ENCODE peak calls at places on chromosomes 4 and X, in six cellular contexts. N is mammary epithelial cell, D is breast epithelium, M is uterus, A is lower lobe of right lung, J is heart left ventricle. U is an unnamed sample.

GRCh38 chrX:51047950-51048349 is 137.4 kb downstream of the BMP15 start:
- DNase-seq in N (no peak), D (no peak), M (no peak), A (no peak), J (no peak), U (no peak)

GRCh38 chrX:153845842-153846241 is 15.5 kb upstream of the PDZD4 start:
- DNase-seq in N (peak), D (no peak), M (no peak), A (no peak), J (no peak), U (peak)

GRCh38 chr4:48777739-48778138 is 2.3 kb downstream of the FRYL start:
- DNase-seq in N (no peak), D (no peak), M (no peak), A (no peak), J (no peak), U (no peak)

GRCh38 chr4:84691170-84691691 is 108.3 kb downstream of the CDS1 start:
- DNase-seq in N (peak), D (no peak), M (no peak), A (no peak), J (no peak), U (peak)

GRCh38 chrX:19389217-19389616 is 45.5 kb downstream of the PDHA1 start:
- DNase-seq in N (peak), D (no peak), M (no peak), A (no peak), J (no peak), U (no peak)

GRCh38 chr4:176718881-176719280 is 73.8 kb downstream of the VEGFC start:
- DNase-seq in N (no peak), D (no peak), M (no peak), A (no peak), J (no peak), U (no peak)

GRCh38 chrX:13495232-13495631 is 74.2 kb upstream of the EGFL6 start:
- DNase-seq in N (no peak), D (no peak), M (no peak), A (no peak), J (no peak), U (no peak)

GRCh38 chr4:181761130-181761529 is 482.1 kb upstream of the TENM3 start:
- DNase-seq in N (no peak), D (no peak), M (no peak), A (no peak), J (no peak), U (no peak)

GRCh38 chr4:186132577-186133277 is 28.2 kb downstream of the FAM149A start:
- DNase-seq in N (peak), D (no peak), M (no peak), A (no peak), J (no peak), U (no peak)

GRCh38 chr4:56330691-56331090 is 56.6 kb downstream of the AASDH start:
- DNase-seq in N (no peak), D (no peak), M (no peak), A (no peak), J (no peak), U (peak)

GRCh38 chrX:443676-444210 is 57.0 kb upstream of the PPP2R3B start:
- DNase-seq in N (no peak), D (no peak), M (no peak), A (no peak), J (no peak), U (no peak)

GRCh38 chrX:120238947-120239346 is 11.7 kb upstream of the ZBTB33 start:
- DNase-seq in N (no peak), D (no peak), M (no peak), A (no peak), J (no peak), U (peak)

GRCh38 chrX:83508526-83509245 is 596 bp downstream of the POU3F4 start:
- DNase-seq in N (no peak), D (no peak), M (no peak), A (no peak), J (no peak), U (no peak)

GRCh38 chr4:16686195-16686594 is 212.2 kb downstream of the LDB2 start:
- DNase-seq in N (no peak), D (no peak), M (no peak), A (no peak), J (no peak), U (peak)

GRCh38 chr4:128757712-128758111 is 51.8 kb upstream of the JADE1 start:
- DNase-seq in N (no peak), D (no peak), M (no peak), A (no peak), J (peak), U (peak)

GRCh38 chr4:134328741-134329140 is 127.2 kb upstream of the PABPC4L start:
- DNase-seq in N (no peak), D (no peak), M (no peak), A (no peak), J (no peak), U (no peak)

GRCh38 chr4:11698846-11699590 is 270.3 kb upstream of the HS3ST1 start:
- DNase-seq in N (peak), D (no peak), M (no peak), A (no peak), J (no peak), U (peak)

GRCh38 chrX:31319586-31319985 is 247.7 kb upstream of the FTHL17 start:
- DNase-seq in N (no peak), D (no peak), M (no peak), A (no peak), J (no peak), U (no peak)

GRCh38 chr4:828641-829271 is 2.8 kb upstream of the CPLX1 start:
- DNase-seq in N (no peak), D (no peak), M (no peak), A (peak), J (no peak), U (no peak)

GRCh38 chr4:128858875-128859696 is 49.6 kb downstream of the JADE1 start:
- DNase-seq in N (no peak), D (no peak), M (no peak), A (no peak), J (peak), U (peak)

GRCh38 chr4:76732246-76732645 is 165.7 kb downstream of the SOWAHB start:
- DNase-seq in N (no peak), D (no peak), M (no peak), A (no peak), J (no peak), U (no peak)

GRCh38 chr4:119510750-119511149 is 117.9 kb downstream of the PDE5A start:
- DNase-seq in N (no peak), D (no peak), M (no peak), A (no peak), J (no peak), U (peak)

DNA sequence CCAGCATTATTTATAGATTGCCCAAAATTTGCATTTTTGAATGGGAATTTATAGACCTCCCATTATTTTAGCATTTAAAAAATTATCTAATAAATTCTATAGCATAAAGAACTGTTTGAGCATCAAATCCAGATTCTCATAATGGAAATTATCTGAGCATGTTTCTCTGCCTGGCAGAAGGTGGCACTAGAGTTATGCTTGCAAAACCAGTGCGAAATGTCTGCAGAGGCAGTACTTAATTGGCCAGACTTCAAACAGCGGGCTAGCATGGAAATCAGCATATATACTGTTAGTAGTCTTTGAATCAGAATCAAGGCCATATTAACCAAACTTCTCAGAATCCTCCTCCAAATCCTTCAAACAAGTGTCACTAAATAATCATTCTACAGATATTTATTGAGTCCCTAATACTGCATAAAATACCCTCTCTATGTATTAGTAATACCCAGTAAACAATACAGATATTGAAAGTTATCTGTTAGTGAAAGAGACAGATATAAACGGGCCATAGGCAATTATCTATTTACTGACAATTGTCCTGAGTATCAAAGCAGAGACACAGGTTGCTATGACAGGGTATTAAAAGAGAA is 78.7 kb upstream of the DCLK2 start:
- DNase-seq in N (peak), D (no peak), M (peak), A (no peak), J (no peak), U (peak)
- TF ChIP-seq CTCF in N (peak), D (no peak), M (peak), A (peak), J (peak), U (peak)

GRCh38 chr4:112077743-112078142 is 67.5 kb upstream of the FAM241A start:
- DNase-seq in N (no peak), D (no peak), M (no peak), A (no peak), J (no peak), U (no peak)
- H3K4me3 ChIP-seq in N (no peak), D (no peak), M (no peak), A (no peak), J (no peak), U (no peak)

GRCh38 chr4:140233811-140234696 is 80.1 kb upstream of the MAML3 start:
- DNase-seq in N (no peak), D (no peak), M (peak), A (no peak), J (no peak), U (peak)
- TF ChIP-seq CTCF in N (no peak), D (no peak), M (no peak), A (no peak), J (no peak), U (no peak)

GRCh38 chr4:2365054-2365912 is 53.2 kb downstream of the ZFYVE28 start:
- DNase-seq in N (no peak), D (peak), M (no peak), A (peak), J (no peak), U (no peak)
- H3K4me3 ChIP-seq in N (peak), D (peak), M (peak), A (peak), J (peak), U (peak)

GRCh38 chrX:124018031-124018430 is 56.5 kb downstream of the STAG2 start:
- DNase-seq in N (no peak), D (no peak), M (no peak), A (no peak), J (no peak), U (no peak)
- TF ChIP-seq CTCF in N (peak), D (no peak), M (peak), A (no peak), J (peak), U (no peak)

U was measured in fibroblast of villous mesenchyme.